ENCODE peak calls at places on chromosomes 7 and 10, in ten cellular contexts. B is cardiac muscle cell, F is M059J, G is neural progenitor cell, P is heart right ventricle, M is iPS DF 6.9, O is brain microvascular endothelial cell, T is GM12892, S is NT2/D1, D is cerebellum. J is an unnamed sample.

GRCh38 chr7:157347217-157347904 is 10.6 kb downstream of the DNAJB6 start:
- DNase-seq in B (no peak), F (peak; percentile 92), G (no peak), P (peak; percentile 33), M (no peak), O (peak; percentile 80), T (no peak), S (no peak), D (no peak), J (no peak)

GRCh38 chr10:14366760-14367159 is 36.0 kb upstream of the FRMD4A start:
- DNase-seq in B (no peak), F (peak; percentile 44), G (no peak), P (no peak), M (no peak), O (no peak), T (no peak), S (no peak), D (no peak), J (no peak)

GRCh38 chr10:66767707-66768106 is 158.1 kb upstream of the LRRTM3 start:
- DNase-seq in B (no peak), F (no peak), G (no peak), P (no peak), M (no peak), O (no peak), T (no peak), S (no peak), D (no peak), J (no peak)

GRCh38 chr10:18000601-18001000 is 48.9 kb downstream of the SLC39A12 start:
- DNase-seq in B (no peak), F (no peak), G (no peak), P (no peak), M (no peak), O (no peak), T (no peak), S (no peak), D (no peak), J (no peak)

GRCh38 chr10:125137601-125138438 is 22.5 kb downstream of the CTBP2 start:
- DNase-seq in B (no peak), F (no peak), G (no peak), P (no peak), M (no peak), O (no peak), T (no peak), S (no peak), D (peak; percentile 62), J (no peak)

GRCh38 chr10:125232841-125233240 is 72.5 kb upstream of the CTBP2 start:
- DNase-seq in B (no peak), F (peak; percentile 29), G (no peak), P (no peak), M (no peak), O (no peak), T (no peak), S (no peak), D (no peak), J (no peak)

GRCh38 chr7:55160539-55160938 is 141.7 kb downstream of the EGFR start:
- DNase-seq in B (no peak), F (no peak), G (no peak), P (no peak), M (no peak), O (peak; percentile 86), T (no peak), S (no peak), D (no peak), J (no peak)

GRCh38 chr10:44320727-44321126 is 64.2 kb downstream of the CXCL12 start:
- DNase-seq in B (no peak), F (no peak), G (no peak), P (no peak), M (no peak), O (no peak), T (no peak), S (no peak), D (no peak), J (no peak)